ENCODE peak calls at places on chromosomes 11 and 22, in nine cellular contexts. E, V, B, Y, N, X, M, L and T are unnamed samples.

GRCh38 chr11:17720796-17721171 is 1.4 kb downstream of the MYOD1 start:
- ATAC-seq in E (no peak), V (no peak), B (no peak), Y (no peak), N (no peak), X (no peak), M (no peak), L (no peak), T (no peak)

GRCh38 chr22:44617828-44618227 is 84.2 kb upstream of the PRR5 start:
- ATAC-seq in E (no peak), V (no peak), B (no peak), Y (no peak), N (no peak), X (no peak), M (no peak), L (no peak), T (no peak)

GRCh38 chr11:77517753-77518152 is 43.9 kb upstream of the PAK1 start:
- ATAC-seq in E (no peak), V (no peak), B (no peak), Y (no peak), N (no peak), X (no peak), M (no peak), L (no peak), T (no peak)

GRCh38 chr11:26780686-26781085 is 58.8 kb upstream of the SLC5A12 start:
- ATAC-seq in E (no peak), V (no peak), B (no peak), Y (no peak), N (no peak), X (no peak), M (no peak), L (no peak), T (no peak)

GRCh38 chr11:125445731-125446130 is 50.3 kb downstream of the FEZ1 start:
- ATAC-seq in E (peak; percentile 29), V (no peak), B (no peak), Y (no peak), N (no peak), X (no peak), M (no peak), L (no peak), T (no peak)

GRCh38 chr11:128261011-128261421 is 326.3 kb downstream of the ETS1 start:
- ATAC-seq in E (peak; percentile 97), V (no peak), B (no peak), Y (no peak), N (no peak), X (no peak), M (no peak), L (no peak), T (no peak)

GRCh38 chr11:71266114-71266833 is 13.9 kb upstream of the SHANK2 start:
- ATAC-seq in E (no peak), V (no peak), B (no peak), Y (no peak), N (no peak), X (no peak), M (no peak), L (no peak), T (peak; percentile 80)

GRCh38 chr11:58923300-58923788 is 15.9 kb upstream of the GLYATL1 start:
- ATAC-seq in E (peak; percentile 48), V (no peak), B (no peak), Y (no peak), N (peak; percentile 38), X (peak; percentile 48), M (no peak), L (no peak), T (peak; percentile 92)

GRCh38 chr11:64553554-64554201 is 37.3 kb upstream of the SLC22A12 start:
- ATAC-seq in E (peak; percentile 80), V (peak; percentile 63), B (peak; percentile 73), Y (peak; percentile 64), N (peak; percentile 75), X (peak; percentile 59), M (peak; percentile 75), L (peak; percentile 79), T (peak; percentile 66)

GRCh38 chr11:13348305-13348704 is 70.7 kb downstream of the BMAL1 start:
- ATAC-seq in E (no peak), V (no peak), B (no peak), Y (no peak), N (no peak), X (no peak), M (peak; percentile 27), L (no peak), T (no peak)

GRCh38 chr11:120108785-120109168 is 29.1 kb downstream of the TRIM29 start:
- ATAC-seq in E (no peak), V (no peak), B (no peak), Y (no peak), N (no peak), X (no peak), M (no peak), L (no peak), T (peak; percentile 18)

GRCh38 chr11:11279956-11280689 is 72.9 kb downstream of the CSNK2A3 start:
- ATAC-seq in E (no peak), V (peak; percentile 62), B (peak; percentile 78), Y (peak; percentile 5), N (no peak), X (no peak), M (no peak), L (no peak), T (no peak)

GRCh38 chr11:8839306-8839956 is 71.6 kb upstream of the AKIP1 start:
- ATAC-seq in E (no peak), V (no peak), B (peak; percentile 11), Y (no peak), N (no peak), X (no peak), M (peak; percentile 30), L (no peak), T (no peak)

GRCh38 chr22:48588151-48588880 is 1239.4 kb downstream of the BRD1 start:
- ATAC-seq in E (no peak), V (no peak), B (no peak), Y (no peak), N (no peak), X (no peak), M (no peak), L (no peak), T (no peak)

GRCh38 chr11:114080219-114080618 is 20.7 kb downstream of the ZBTB16 start:
- ATAC-seq in E (peak; percentile 35), V (peak; percentile 72), B (no peak), Y (peak; percentile 9), N (peak; percentile 41), X (peak; percentile 51), M (peak; percentile 73), L (peak; percentile 27), T (peak; percentile 55)

GRCh38 chr11:62508336-62509058 is 38.1 kb downstream of the AHNAK start:
- ATAC-seq in E (peak; percentile 81), V (peak; percentile 85), B (peak; percentile 82), Y (peak; percentile 93), N (peak; percentile 88), X (no peak), M (peak; percentile 87), L (peak; percentile 86), T (peak; percentile 71)

GRCh38 chr22:24181996-24182560 is 791 bp downstream of the SUSD2 start:
- ATAC-seq in E (no peak), V (no peak), B (no peak), Y (no peak), N (no peak), X (no peak), M (no peak), L (no peak), T (no peak)

GRCh38 chr11:78022397-78023396 is at the start of gene KCTD14:
- ATAC-seq in E (peak; percentile 95), V (peak; percentile 75), B (peak; percentile 95), Y (peak; percentile 70), N (peak; percentile 82), X (no peak), M (peak; percentile 74), L (peak; percentile 65), T (peak; percentile 64)

GRCh38 chr22:43126506-43127165 is 16.1 kb downstream of the BIK start:
- ATAC-seq in E (no peak), V (no peak), B (peak; percentile 91), Y (peak; percentile 13), N (no peak), X (no peak), M (no peak), L (no peak), T (peak; percentile 81)

GRCh38 chr22:20607157-20607907 is 99.9 kb downstream of the MED15 start:
- ATAC-seq in E (no peak), V (no peak), B (no peak), Y (no peak), N (no peak), X (no peak), M (no peak), L (no peak), T (no peak)

GRCh38 chr22:36998620-36999351 is 20.5 kb downstream of the TST start:
- ATAC-seq in E (no peak), V (no peak), B (no peak), Y (no peak), N (no peak), X (no peak), M (no peak), L (no peak), T (peak; percentile 79)

GRCh38 chr22:46929046-46929688 is 166.7 kb downstream of the TBC1D22A start:
- ATAC-seq in E (no peak), V (no peak), B (no peak), Y (no peak), N (no peak), X (no peak), M (no peak), L (no peak), T (peak; percentile 71)

GRCh38 chr11:127939000-127939399 is 648.4 kb downstream of the ETS1 start:
- ATAC-seq in E (no peak), V (no peak), B (no peak), Y (no peak), N (no peak), X (no peak), M (no peak), L (no peak), T (no peak)

GRCh38 chr11:126140106-126140931 is 71.1 kb downstream of the RPUSD4 start:
- ATAC-seq in E (no peak), V (peak; percentile 22), B (no peak), Y (peak; percentile 41), N (peak; percentile 18), X (no peak), M (peak; percentile 54), L (no peak), T (no peak)

GRCh38 chr11:34890812-34891211 is 25.4 kb downstream of the APIP start:
- ATAC-seq in E (peak; percentile 78), V (no peak), B (peak; percentile 63), Y (no peak), N (no peak), X (no peak), M (no peak), L (no peak), T (no peak)

GRCh38 chr11:89495951-89496350 is 4.8 kb upstream of the NOX4 start:
- ATAC-seq in E (no peak), V (peak; percentile 38), B (no peak), Y (peak; percentile 76), N (no peak), X (no peak), M (peak; percentile 75), L (peak; percentile 67), T (no peak)

GRCh38 chr11:9704620-9705019 is 40.7 kb downstream of the SWAP70 start:
- ATAC-seq in E (no peak), V (no peak), B (no peak), Y (no peak), N (no peak), X (no peak), M (no peak), L (no peak), T (no peak)

GRCh38 chr22:20654343-20655208 is 119.3 kb upstream of the SERPIND1 start:
- ATAC-seq in E (no peak), V (peak; percentile 30), B (no peak), Y (no peak), N (no peak), X (no peak), M (no peak), L (no peak), T (no peak)

GRCh38 chr11:35158371-35159081 is 19.6 kb downstream of the CD44 start:
- ATAC-seq in E (peak; percentile 62), V (peak; percentile 71), B (peak; percentile 6), Y (peak; percentile 87), N (peak; percentile 85), X (no peak), M (peak; percentile 86), L (peak; percentile 72), T (peak; percentile 71)

GRCh38 chr11:62645660-62645933 is 816 bp downstream of the GANAB start:
- ATAC-seq in E (no peak), V (no peak), B (no peak), Y (no peak), N (no peak), X (no peak), M (no peak), L (no peak), T (peak; percentile 1)

GRCh38 chr11:4559527-4560440 is 14.8 kb downstream of the OR52M1 start:
- ATAC-seq in E (no peak), V (no peak), B (no peak), Y (no peak), N (no peak), X (no peak), M (no peak), L (no peak), T (no peak)